ENCODE peak calls at places on chromosome 20, in five cellular contexts. A, C, Y, H and K are unnamed samples.

GRCh38 chr20:44134897-44135810 is 51.8 kb downstream of the JPH2 start:
- DNase-seq in A (no peak), C (no peak), Y (no peak), H (no peak), K (no peak)

GRCh38 chr20:19775353-19776201 is 17.5 kb downstream of the RIN2 start:
- DNase-seq in A (no peak), C (no peak), Y (no peak), H (no peak), K (no peak)

GRCh38 chr20:62649140-62649539 is 6.8 kb downstream of the SLCO4A1 start:
- DNase-seq in A (no peak), C (no peak), Y (no peak), H (no peak), K (no peak)

GRCh38 chr20:8144282-8145245 is 12.5 kb downstream of the PLCB1 start:
- DNase-seq in A (no peak), C (no peak), Y (peak; percentile 97), H (no peak), K (peak; percentile 63)

GRCh38 chr20:53800883-53801604 is 207.4 kb upstream of the ZNF217 start:
- DNase-seq in A (no peak), C (no peak), Y (no peak), H (no peak), K (no peak)

GRCh38 chr20:52761867-52762266 is 210.3 kb upstream of the TSHZ2 start:
- DNase-seq in A (no peak), C (no peak), Y (no peak), H (no peak), K (no peak)

GRCh38 chr20:25177890-25178321 is 17.6 kb upstream of the ENTPD6 start:
- DNase-seq in A (no peak), C (no peak), Y (peak; percentile 48), H (no peak), K (peak; percentile 91)

GRCh38 chr20:32457476-32457986 is 99.4 kb downstream of the ASXL1 start:
- DNase-seq in A (no peak), C (peak; percentile 54), Y (peak; percentile 65), H (peak; percentile 79), K (peak; percentile 75)

GRCh38 chr20:18287546-18287914 is 797 bp upstream of the ZNF133 start:
- DNase-seq in A (no peak), C (no peak), Y (no peak), H (no peak), K (peak; percentile 4)

GRCh38 chr20:62337558-62338293 is 29.4 kb downstream of the LAMA5 start:
- DNase-seq in A (no peak), C (no peak), Y (no peak), H (no peak), K (no peak)

GRCh38 chr20:17560344-17561074 is 9.4 kb upstream of the DSTN start:
- DNase-seq in A (no peak), C (no peak), Y (no peak), H (no peak), K (no peak)

GRCh38 chr20:3784226-3784853 is 2.2 kb downstream of the CENPB start:
- DNase-seq in A (no peak), C (no peak), Y (no peak), H (no peak), K (no peak)

GRCh38 chr20:50110141-50111047 is 2.6 kb downstream of the UBE2V1 start:
- DNase-seq in A (no peak), C (no peak), Y (peak; percentile 57), H (no peak), K (peak; percentile 67)

GRCh38 chr20:33386673-33387072 is 14.6 kb downstream of the CDK5RAP1 start:
- DNase-seq in A (no peak), C (no peak), Y (no peak), H (no peak), K (no peak)

GRCh38 chr20:63848003-63848911 is 13.0 kb upstream of the ABHD16B start:
- DNase-seq in A (no peak), C (no peak), Y (no peak), H (no peak), K (no peak)

GRCh38 chr20:16260911-16261310 is 312.3 kb downstream of the KIF16B start:
- DNase-seq in A (no peak), C (no peak), Y (peak; percentile 81), H (no peak), K (no peak)

GRCh38 chr20:23242104-23242503 is 108.5 kb upstream of the NXT1 start:
- DNase-seq in A (no peak), C (no peak), Y (no peak), H (peak; percentile 46), K (no peak)

GRCh38 chr20:21519136-21519584 is 5.3 kb upstream of the NKX2-2 start:
- DNase-seq in A (no peak), C (no peak), Y (no peak), H (no peak), K (no peak)

GRCh38 chr20:17734374-17734773 is 34.6 kb downstream of the BANF2 start:
- DNase-seq in A (no peak), C (no peak), Y (no peak), H (no peak), K (no peak)

GRCh38 chr20:32231847-32232246 is 24.2 kb downstream of the POFUT1 start:
- DNase-seq in A (peak; percentile 26), C (no peak), Y (peak; percentile 71), H (no peak), K (no peak)

GRCh38 chr20:36352843-36353553 is 46.9 kb downstream of the DLGAP4 start:
- DNase-seq in A (no peak), C (no peak), Y (no peak), H (no peak), K (no peak)

GRCh38 chr20:24746351-24746685 is 202.8 kb upstream of the CST7 start:
- DNase-seq in A (no peak), C (no peak), Y (no peak), H (peak; percentile 79), K (peak; percentile 95)

GRCh38 chr20:40489886-40490285 is 199.2 kb downstream of the MAFB start:
- DNase-seq in A (no peak), C (no peak), Y (no peak), H (no peak), K (peak; percentile 51)

GRCh38 chr20:742156-742555 is 26.1 kb downstream of the SLC52A3 start:
- DNase-seq in A (no peak), C (no peak), Y (no peak), H (no peak), K (no peak)

GRCh38 chr20:41017448-41018042 is 11.1 kb upstream of the TOP1 start:
- DNase-seq in A (no peak), C (no peak), Y (no peak), H (no peak), K (no peak)

GRCh38 chr20:17902531-17903083 is 66.0 kb downstream of the SNX5 start:
- DNase-seq in A (no peak), C (no peak), Y (no peak), H (no peak), K (no peak)

GRCh38 chr20:4451487-4451886 is 270.2 kb upstream of the PRND start:
- DNase-seq in A (no peak), C (no peak), Y (no peak), H (no peak), K (no peak)

GRCh38 chr20:4483481-4483880 is 238.2 kb upstream of the PRND start:
- DNase-seq in A (no peak), C (peak; percentile 18), Y (peak; percentile 70), H (no peak), K (peak; percentile 4)

GRCh38 chr20:23776067-23776771 is 25.5 kb upstream of the CST1 start:
- DNase-seq in A (no peak), C (no peak), Y (no peak), H (no peak), K (no peak)

GRCh38 chr20:58829531-58829941 is 21.2 kb downstream of the GNAS-AS1 start:
- DNase-seq in A (no peak), C (no peak), Y (peak; percentile 34), H (no peak), K (no peak)

GRCh38 chr20:49990310-49990720 is 7.5 kb downstream of the SNAI1 start:
- DNase-seq in A (no peak), C (no peak), Y (no peak), H (no peak), K (no peak)

GRCh38 chr20:35555951-35556645 is 14.2 kb downstream of the ERGIC3 start:
- DNase-seq in A (no peak), C (no peak), Y (no peak), H (no peak), K (no peak)

GRCh38 chr20:49345538-49345937 is 67.7 kb upstream of the ZNFX1 start:
- DNase-seq in A (no peak), C (peak; percentile 8), Y (peak; percentile 33), H (no peak), K (peak; percentile 92)

GRCh38 chr20:51404297-51405060 is 138.0 kb downstream of the NFATC2 start:
- DNase-seq in A (peak; percentile 88), C (no peak), Y (peak; percentile 94), H (no peak), K (no peak)